ENCODE peak calls at places on chromosome X, in nine cellular contexts. L is effector CD4-positive, alpha-beta T cell; X is D721Med; I is IMR-90; R is naive B cell; Y is cardiac muscle cell; J is GM10248; N is T-helper 17 cell; P is activated CD8-positive, alpha-beta memory T cell treated with anti-CD3 and anti-CD28 coated beads for 48 hours. U is an unnamed sample.

GRCh38 chrX:109812236-109812635 is 79.2 kb upstream of the ACSL4 start:
- DNase-seq in I (no peak), R (no peak), N (no peak), Y (peak; percentile 13), X (no peak), P (no peak), L (no peak), J (no peak), U (no peak)

GRCh38 chrX:33211356-33212254 is at the start of gene DMD:
- DNase-seq in N (no peak), J (no peak), I (peak; percentile 84), P (no peak), Y (peak; percentile 94), R (no peak), X (no peak), L (no peak), U (no peak)

GRCh38 chrX:22090181-22090580 is 58.1 kb downstream of the PHEX start:
- DNase-seq in J (no peak), L (no peak), Y (no peak), R (no peak), P (no peak), X (no peak), N (no peak), I (peak; percentile 85), U (no peak)

GRCh38 chrX:3094261-3094660 is 53.0 kb downstream of the ARSF start:
- DNase-seq in N (no peak), L (no peak), J (no peak), Y (no peak), I (no peak), P (no peak), X (no peak), R (no peak), U (no peak)

GRCh38 chrX:154429708-154430107 is 1.2 kb downstream of the ATP6AP1 start:
- DNase-seq in J (no peak), R (no peak), L (no peak), N (no peak), I (no peak), X (no peak), Y (no peak), P (no peak), U (no peak)

GRCh38 chrX:53223955-53224859 is 800 bp downstream of the KDM5C start:
- DNase-seq in L (peak; percentile 9), Y (peak; percentile 33), I (peak; percentile 85), X (no peak), P (no peak), J (no peak), R (no peak), N (no peak), U (no peak)

GRCh38 chrX:46737462-46737861 is 21.5 kb downstream of the SLC9A7 start:
- DNase-seq in J (no peak), L (no peak), Y (no peak), R (no peak), P (no peak), N (no peak), I (peak; percentile 73), X (no peak), U (no peak)

GRCh38 chrX:2492536-2493218 is 8.1 kb downstream of the DHRSX start:
- DNase-seq in N (no peak), Y (no peak), R (no peak), I (no peak), X (peak; percentile 49), P (no peak), J (no peak), L (no peak), U (no peak)

GRCh38 chrX:107675823-107676555 is 47.7 kb downstream of the PRPS1 start:
- DNase-seq in N (no peak), R (peak; percentile 20), X (no peak), J (no peak), Y (no peak), P (no peak), L (no peak), I (peak; percentile 35), U (no peak)

GRCh38 chrX:136204571-136204970 is 46.6 kb downstream of the MAP7D3 start:
- DNase-seq in I (peak; percentile 57), Y (no peak), R (no peak), X (no peak), P (no peak), L (no peak), N (no peak), J (no peak), U (no peak)

GRCh38 chrX:16856744-16857143 is 13.4 kb downstream of the RBBP7 start:
- DNase-seq in P (no peak), N (no peak), J (no peak), I (no peak), Y (no peak), R (no peak), X (no peak), L (no peak), U (no peak)

GRCh38 chrX:112834016-112834855 is 6.4 kb downstream of the AMOT start:
- DNase-seq in N (no peak), I (peak; percentile 77), Y (peak; percentile 51), L (no peak), J (no peak), P (no peak), R (no peak), X (no peak), U (no peak)

GRCh38 chrX:142001934-142002333 is 98.2 kb downstream of the MAGEC1 start:
- DNase-seq in J (no peak), P (no peak), Y (no peak), X (no peak), R (no peak), N (no peak), I (no peak), L (no peak), U (no peak)

GRCh38 chrX:112056886-112057285 is 25.7 kb downstream of the TRPC5 start:
- DNase-seq in I (no peak), L (no peak), R (no peak), N (no peak), X (no peak), Y (no peak), J (no peak), P (no peak), U (no peak)

GRCh38 chrX:136856527-136856926 is 24.0 kb downstream of the RBMX start:
- DNase-seq in J (peak; percentile 33), P (no peak), I (no peak), R (no peak), N (no peak), Y (no peak), X (no peak), L (no peak), U (no peak)

GRCh38 chrX:149825424-149825823 is 43.7 kb downstream of the MAGEA9 start:
- DNase-seq in P (no peak), N (no peak), X (no peak), R (no peak), I (no peak), J (no peak), L (no peak), Y (peak; percentile 52), U (no peak)

GRCh38 chrX:50827996-50828395 is 14.0 kb upstream of the SHROOM4 start:
- DNase-seq in N (no peak), L (no peak), X (no peak), I (peak; percentile 55), R (no peak), J (no peak), Y (no peak), P (no peak), U (no peak)